ENCODE peak calls at places on chromosomes 16 and 17, in six cellular contexts. D is fibroblast of gingiva; M is fibroblast of lung; P is GF-D8; B is occipital lobe; K is stimulated activated CD8-positive, alpha-beta memory T cell treated with anti-CD3 and anti-CD28 coated beads, Interleukin-4, amount 100 ng/mL, for 24 hours. J is an unnamed sample.

GRCh38 chr17:69605571-69605970 is 191.1 kb downstream of the MAP2K6 start:
- DNase-seq in D (no peak), M (no peak), P (no peak), B (no peak), K (no peak), J (no peak)

GRCh38 chr17:44324571-44325275 is at the start of gene SLC25A39:
- DNase-seq in D (peak; percentile 95), M (peak; percentile 92), P (peak; percentile 62), B (peak; percentile 94), K (peak; percentile 90), J (peak; percentile 85)

GRCh38 chr16:12097523-12098428 is 121.2 kb downstream of the SNX29 start:
- DNase-seq in D (peak; percentile 24), M (peak; percentile 83), P (no peak), B (peak; percentile 36), K (no peak), J (peak; percentile 47)

GRCh38 chr16:68496689-68497088 is 42.4 kb upstream of the ZFP90 start:
- DNase-seq in D (no peak), M (no peak), P (no peak), B (no peak), K (no peak), J (no peak)

GRCh38 chr17:75152971-75153853 is 1.1 kb downstream of the JPT1 start:
- DNase-seq in D (no peak), M (peak; percentile 26), P (peak; percentile 1), B (no peak), K (no peak), J (no peak)

GRCh38 chr17:40686192-40686591 is 17.4 kb downstream of the KRT24 start:
- DNase-seq in D (no peak), M (no peak), P (no peak), B (no peak), K (no peak), J (no peak)

GRCh38 chr16:82260212-82260795 is 90.3 kb upstream of the MPHOSPH6 start:
- DNase-seq in D (no peak), M (no peak), P (no peak), B (no peak), K (no peak), J (no peak)

GRCh38 chr17:71032746-71033273 is 863.5 kb downstream of the KCNJ2 start:
- DNase-seq in D (no peak), M (no peak), P (no peak), B (no peak), K (no peak), J (no peak)

GRCh38 chr17:47301161-47301560 is 22.6 kb upstream of the EFCAB13 start:
- DNase-seq in D (no peak), M (no peak), P (no peak), B (no peak), K (no peak), J (no peak)

GRCh38 chr17:9363440-9364350 is 211.9 kb downstream of the STX8 start:
- DNase-seq in D (peak; percentile 39), M (peak; percentile 61), P (no peak), B (no peak), K (no peak), J (no peak)

GRCh38 chr17:44353656-44354331 is 8.7 kb downstream of the GRN start:
- DNase-seq in D (no peak), M (no peak), P (no peak), B (no peak), K (no peak), J (no peak)

GRCh38 chr17:50105811-50106210 is 10.7 kb downstream of the PDK2 start:
- DNase-seq in D (no peak), M (no peak), P (no peak), B (no peak), K (no peak), J (no peak)

GRCh38 chr16:30066882-30067583 is 1.5 kb downstream of the ALDOA start:
- DNase-seq in D (no peak), M (no peak), P (no peak), B (no peak), K (no peak), J (peak; percentile 43)

GRCh38 chr17:78717431-78717980 is 64.6 kb downstream of the CYTH1 start:
- DNase-seq in D (peak; percentile 53), M (peak; percentile 68), P (no peak), B (peak; percentile 74), K (no peak), J (peak; percentile 78)

GRCh38 chr16:47780213-47780612 is 319.1 kb downstream of the PHKB start:
- DNase-seq in D (no peak), M (no peak), P (no peak), B (no peak), K (no peak), J (no peak)

GRCh38 chr16:55264949-55265348 is 59.1 kb upstream of the IRX6 start:
- DNase-seq in D (peak; percentile 99), M (no peak), P (no peak), B (no peak), K (no peak), J (no peak)

GRCh38 chr17:76422860-76423259 is 30.1 kb downstream of the UBE2O start:
- DNase-seq in D (no peak), M (no peak), P (no peak), B (no peak), K (no peak), J (no peak)

GRCh38 chr17:45789874-45790273 is 5.8 kb downstream of the CRHR1 start:
- DNase-seq in D (no peak), M (no peak), P (no peak), B (no peak), K (no peak), J (no peak)

GRCh38 chr17:10243905-10244844 is 45.8 kb upstream of the GAS7 start:
- DNase-seq in D (no peak), M (peak; percentile 7), P (no peak), B (peak; percentile 8), K (no peak), J (no peak)

GRCh38 chr16:50947826-50948225 is 203.2 kb downstream of the SALL1 start:
- DNase-seq in D (no peak), M (no peak), P (no peak), B (no peak), K (no peak), J (no peak)

GRCh38 chr17:68863091-68863652 is 92.0 kb downstream of the ABCA8 start:
- DNase-seq in D (no peak), M (no peak), P (no peak), B (no peak), K (no peak), J (no peak)

GRCh38 chr16:83878838-83879237 is 20.1 kb upstream of the MLYCD start:
- DNase-seq in D (peak; percentile 36), M (peak; percentile 70), P (no peak), B (no peak), K (no peak), J (no peak)

GRCh38 chr16:5060073-5060641 is 5.6 kb downstream of the C16orf89 start:
- DNase-seq in D (no peak), M (no peak), P (no peak), B (no peak), K (no peak), J (no peak)

GRCh38 chr17:64358261-64358788 is 32.3 kb downstream of the PECAM1 start:
- DNase-seq in D (peak; percentile 82), M (peak; percentile 33), P (no peak), B (no peak), K (no peak), J (no peak)

GRCh38 chr17:77701996-77702395 is 256.5 kb upstream of the TNRC6C start:
- DNase-seq in D (no peak), M (no peak), P (no peak), B (no peak), K (no peak), J (no peak)

GRCh38 chr16:1030381-1030901 is 42.1 kb upstream of the SSTR5 start:
- DNase-seq in D (no peak), M (no peak), P (no peak), B (no peak), K (no peak), J (no peak)

GRCh38 chr16:82995286-82995926 is 368.6 kb downstream of the CDH13 start:
- DNase-seq in D (no peak), M (no peak), P (no peak), B (no peak), K (no peak), J (no peak)

GRCh38 chr17:47604268-47604927 is 45.3 kb upstream of the KPNB1 start:
- DNase-seq in D (peak; percentile 71), M (peak; percentile 81), P (no peak), B (no peak), K (no peak), J (no peak)

GRCh38 chr16:87897563-87898505 is 28.5 kb upstream of the SLC7A5 start:
- DNase-seq in D (no peak), M (no peak), P (no peak), B (no peak), K (peak; percentile 45), J (no peak)

GRCh38 chr17:1975573-1975972 is 49.6 kb downstream of the RTN4RL1 start:
- DNase-seq in D (no peak), M (no peak), P (no peak), B (no peak), K (no peak), J (no peak)

GRCh38 chr17:51044964-51045363 is 75.7 kb downstream of the SPAG9 start:
- DNase-seq in D (no peak), M (peak; percentile 12), P (no peak), B (no peak), K (no peak), J (no peak)

GRCh38 chr16:50884066-50884860 is 142.4 kb downstream of the CYLD start:
- DNase-seq in D (no peak), M (no peak), P (no peak), B (no peak), K (peak; percentile 6), J (no peak)

GRCh38 chr17:10172241-10172741 is 26.1 kb downstream of the GAS7 start:
- DNase-seq in D (no peak), M (peak; percentile 40), P (peak; percentile 89), B (no peak), K (no peak), J (no peak)

GRCh38 chr16:4762205-4762604 is 4.8 kb downstream of the ZNF500 start:
- DNase-seq in D (no peak), M (no peak), P (no peak), B (no peak), K (no peak), J (no peak)

GRCh38 chr17:57622886-57623433 is 122.1 kb downstream of the CCDC182 start:
- DNase-seq in D (peak; percentile 20), M (peak; percentile 52), P (no peak), B (no peak), K (no peak), J (no peak)

GRCh38 chr17:5286846-5287245 is 4.8 kb downstream of the RABEP1 start:
- DNase-seq in D (no peak), M (no peak), P (no peak), B (no peak), K (no peak), J (no peak)

GRCh38 chr16:55912022-55912421 is 36.8 kb upstream of the CES5A start:
- DNase-seq in D (no peak), M (no peak), P (no peak), B (peak; percentile 85), K (no peak), J (no peak)

GRCh38 chr17:7852919-7853692 is 1.8 kb upstream of the TMEM88 start:
- DNase-seq in D (no peak), M (no peak), P (no peak), B (no peak), K (no peak), J (no peak)